ENCODE peak calls at places on chromosomes 13 and 19, in ten cellular contexts. S, B, T, D, Z, N, G, E, H and M are unnamed samples.

GRCh38 chr19:33393286-33394005 is 19.9 kb downstream of the CEBPG start:
- DNase-seq in E (no peak), N (no peak), Z (no peak), T (peak), B (peak), S (no peak), G (no peak), D (no peak), H (no peak), M (no peak)

GRCh38 chr19:46821512-46822359 is 28.9 kb downstream of the AP2S1 start:
- DNase-seq in E (peak), N (peak), B (no peak), G (no peak), D (peak), H (no peak), T (no peak), Z (no peak), S (no peak), M (peak)

GRCh38 chr13:22195726-22196125 is 524.9 kb downstream of the FGF9 start:
- DNase-seq in N (no peak), S (no peak), T (no peak), H (no peak), Z (no peak), B (no peak), E (no peak), D (no peak), G (no peak), M (no peak)

GRCh38 chr19:48511321-48511731 is 309 bp downstream of the LMTK3 start:
- DNase-seq in T (no peak), G (no peak), H (no peak), E (no peak), N (no peak), S (no peak), Z (no peak), B (no peak), D (no peak), M (no peak)

GRCh38 chr13:51865838-51866237 is 4.1 kb downstream of the CCDC70 start:
- DNase-seq in N (no peak), E (no peak), H (no peak), S (peak), G (no peak), T (no peak), Z (no peak), D (no peak), B (no peak), M (no peak)

GRCh38 chr13:101449971-101450748 is 2.3 kb upstream of the ITGBL1 start:
- DNase-seq in D (no peak), T (no peak), S (no peak), N (no peak), E (no peak), Z (no peak), H (no peak), B (no peak), G (peak), M (no peak)

GRCh38 chr19:29551774-29552173 is 26.0 kb downstream of the VSTM2B start:
- DNase-seq in H (no peak), S (no peak), Z (no peak), T (no peak), N (no peak), B (no peak), D (peak), G (no peak), E (no peak), M (no peak)

GRCh38 chr19:5542665-5543064 is 25.1 kb downstream of the TINCR start:
- DNase-seq in B (no peak), E (no peak), H (no peak), S (peak), Z (no peak), D (no peak), G (no peak), N (no peak), T (no peak), M (no peak)

GRCh38 chr13:24273926-24274325 is 35.5 kb upstream of the C1QTNF9 start:
- DNase-seq in D (no peak), S (no peak), Z (no peak), G (no peak), H (peak), T (no peak), E (no peak), N (no peak), B (no peak), M (no peak)

GRCh38 chr13:87656311-87656710 is 14.9 kb upstream of the SLITRK5 start:
- DNase-seq in T (no peak), Z (no peak), S (no peak), N (no peak), B (no peak), D (no peak), H (no peak), G (no peak), E (no peak), M (no peak)

GRCh38 chr19:5343848-5344247 is 3.2 kb upstream of the PTPRS start:
- DNase-seq in N (no peak), G (no peak), B (no peak), D (no peak), T (no peak), H (no peak), S (no peak), E (no peak), Z (no peak), M (no peak)

GRCh38 chr13:102233566-102234208 is 168.2 kb downstream of the FGF14 start:
- DNase-seq in T (no peak), E (no peak), S (no peak), D (no peak), N (no peak), G (no peak), Z (no peak), H (no peak), B (no peak), M (no peak)

GRCh38 chr19:32674153-32674958 is 624 bp downstream of the ANKRD27 start:
- DNase-seq in Z (no peak), S (no peak), N (no peak), T (no peak), D (no peak), H (no peak), B (no peak), G (no peak), E (no peak), M (no peak)

GRCh38 chr13:33409673-33410072 is 124.1 kb upstream of the STARD13 start:
- DNase-seq in Z (no peak), D (no peak), N (no peak), S (no peak), G (no peak), T (no peak), E (no peak), B (no peak), H (no peak), M (no peak)

GRCh38 chr19:39197808-39198207 is 1.0 kb downstream of the NCCRP1 start:
- DNase-seq in T (no peak), Z (no peak), H (no peak), E (no peak), D (no peak), S (no peak), N (no peak), G (no peak), B (no peak), M (no peak)

GRCh38 chr13:95494082-95494681 is 58.3 kb upstream of the CLDN10 start:
- DNase-seq in Z (no peak), N (no peak), B (no peak), T (no peak), D (no peak), S (peak), E (peak), G (peak), H (no peak), M (no peak)
- TF ChIP-seq CTCF in Z (peak), N (peak), B (peak), T (peak), D (peak), S (peak), E (peak), G (peak), H (peak), M (peak)

GRCh38 chr19:11286312-11286974 is 9.5 kb upstream of the TSPAN16 start:
- DNase-seq in G (no peak), S (no peak), Z (peak), H (no peak), N (no peak), D (no peak), B (no peak), T (no peak), E (no peak), M (no peak)
- H3K27ac ChIP-seq in G (no peak), S (no peak), Z (peak), H (peak), N (peak), D (peak), B (peak), T (peak), E (no peak), M (no peak)

DNA sequence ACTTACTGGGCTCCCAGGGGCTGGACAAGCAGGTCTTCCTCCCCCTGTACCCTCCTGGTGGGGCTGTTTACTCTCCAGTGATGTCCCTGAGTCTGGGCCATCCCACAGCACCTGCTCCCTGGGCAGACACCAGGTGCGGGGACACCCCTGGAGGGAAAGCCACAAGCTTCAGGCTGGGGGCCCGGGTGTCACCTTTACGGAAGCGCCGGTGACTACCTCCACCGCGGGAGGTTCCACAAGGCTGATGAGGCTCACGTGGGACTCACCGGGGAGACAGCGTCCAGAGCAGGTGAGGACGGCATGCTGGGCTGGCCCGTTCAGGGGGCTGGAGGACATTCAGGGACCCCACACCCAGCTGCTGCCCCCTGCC is 24.9 kb downstream of the NFILZ start:
- DNase-seq in D (peak), Z (no peak), S (no peak), B (no peak), H (no peak), T (no peak), E (peak), N (no peak), G (no peak), M (no peak)
- TF ChIP-seq CTCF in D (no peak), Z (no peak), S (no peak), B (no peak), H (no peak), T (no peak), E (no peak), N (no peak), G (no peak), M (no peak)

GRCh38 chr19:56132316-56132822 is 8.7 kb upstream of the ZNF444 start:
- DNase-seq in H (no peak), T (peak), D (no peak), G (no peak), Z (no peak), N (no peak), E (no peak), B (no peak), S (no peak), M (no peak)
- H3K27ac ChIP-seq in H (peak), T (peak), D (peak), G (no peak), Z (no peak), N (no peak), E (no peak), B (peak), S (no peak), M (no peak)

DNA sequence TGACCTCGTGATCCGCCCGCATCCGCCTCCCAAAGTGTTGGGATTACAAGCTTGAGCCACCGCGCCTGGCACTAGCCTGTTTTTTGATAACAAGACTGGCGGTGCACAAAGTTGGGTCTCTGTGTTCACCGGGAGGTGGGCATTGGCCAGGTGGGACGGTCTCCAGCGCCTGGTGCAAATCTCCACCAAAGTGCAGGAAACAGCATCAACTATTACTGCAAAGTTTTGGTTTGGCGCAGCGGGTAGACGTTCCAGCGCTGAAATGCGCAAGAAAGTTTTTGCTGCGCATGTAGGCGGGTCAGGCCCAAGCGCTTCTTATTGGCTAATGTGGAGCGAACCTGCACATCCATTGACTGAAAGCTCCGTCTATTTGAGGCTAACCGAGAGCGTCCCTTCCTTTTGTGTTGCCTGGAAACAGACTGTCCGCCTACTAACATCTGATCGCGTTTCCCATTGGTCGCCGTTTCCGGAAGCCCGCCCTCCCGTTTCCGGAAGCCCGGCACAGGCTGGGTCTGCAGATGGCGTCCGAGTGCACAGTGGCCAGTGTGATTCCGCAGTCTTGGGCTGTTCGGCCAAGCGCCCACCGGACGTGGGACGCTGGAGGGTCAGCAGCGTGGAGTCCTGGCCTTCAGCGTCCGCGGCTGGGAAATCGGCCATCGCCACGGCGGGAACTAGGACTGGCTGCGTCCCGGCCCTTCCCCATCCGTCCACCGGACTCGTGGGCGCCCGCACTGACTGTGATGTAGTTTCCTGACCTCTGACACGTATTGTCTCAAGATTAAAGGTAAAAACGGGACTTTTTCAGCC is 53.3 kb upstream of the ZNF527 start:
- DNase-seq in Z (peak), E (peak), H (peak), B (peak), G (peak), T (peak), S (peak), N (peak), D (peak), M (peak)
- TF ChIP-seq CTCF in Z (peak), E (peak), H (no peak), B (peak), G (peak), T (peak), S (peak), N (peak), D (peak), M (peak)

GRCh38 chr13:114101325-114101821 is 31.1 kb downstream of the RASA3 start:
- DNase-seq in E (no peak), Z (no peak), B (peak), D (peak), H (no peak), T (peak), G (no peak), S (no peak), N (peak), M (no peak)
- H3K27ac ChIP-seq in E (no peak), Z (peak), B (peak), D (no peak), H (peak), T (peak), G (peak), S (no peak), N (peak), M (peak)

GRCh38 chr13:84653915-84654534 is 771.8 kb upstream of the SLITRK1 start:
- DNase-seq in S (no peak), H (no peak), D (no peak), N (peak), T (peak), B (no peak), E (no peak), Z (peak), G (no peak), M (no peak)
- TF ChIP-seq CTCF in S (no peak), H (no peak), D (no peak), N (no peak), T (no peak), B (no peak), E (no peak), Z (no peak), G (no peak), M (no peak)